ENCODE peak calls at places on chromosomes 4 and X, in four cellular contexts. J is left lung; W is thoracic aorta; Q is CD8-positive, alpha-beta memory T cell. R is an unnamed sample.

GRCh38 chrX:69508610-69509009 is 4.5 kb downstream of the NALF2 start:
- DNase-seq in J (no peak), W (no peak), Q (no peak), R (no peak)

GRCh38 chr4:47926667-47927258 is 12.4 kb upstream of the NFXL1 start:
- DNase-seq in J (no peak), W (no peak), Q (peak; percentile 55), R (peak; percentile 16)

GRCh38 chr4:112973897-112974296 is 75.6 kb upstream of the ANK2 start:
- DNase-seq in J (no peak), W (no peak), Q (no peak), R (no peak)

GRCh38 chr4:155353923-155354540 is 22.7 kb downstream of the MAP9 start:
- DNase-seq in J (peak; percentile 37), W (peak; percentile 13), Q (no peak), R (no peak)

GRCh38 chr4:4851081-4851480 is 8.4 kb upstream of the MSX1 start:
- DNase-seq in J (no peak), W (no peak), Q (no peak), R (no peak)

GRCh38 chr4:119744580-119744979 is 116.0 kb upstream of the PDE5A start:
- DNase-seq in J (no peak), W (no peak), Q (no peak), R (no peak)

GRCh38 chrX:31293409-31293808 is 221.6 kb upstream of the FTHL17 start:
- DNase-seq in J (no peak), W (no peak), Q (no peak), R (no peak)

GRCh38 chrX:17521871-17522693 is 147.1 kb downstream of the NHS start:
- DNase-seq in J (no peak), W (no peak), Q (no peak), R (no peak)

GRCh38 chr4:732480-732879 is 26.8 kb downstream of the PCGF3 start:
- DNase-seq in J (no peak), W (no peak), Q (no peak), R (no peak)

GRCh38 chr4:47642985-47643745 is 158.1 kb downstream of the ATP10D start:
- DNase-seq in J (no peak), W (no peak), Q (no peak), R (no peak)

GRCh38 chrX:121010218-121010617 is 24.7 kb upstream of the CT47A1 start:
- DNase-seq in J (no peak), W (no peak), Q (no peak), R (no peak)

GRCh38 chrX:144896323-144896722 is 351.0 kb upstream of the SPANXN1 start:
- DNase-seq in J (no peak), W (no peak), Q (no peak), R (no peak)

GRCh38 chr4:152357206-152357605 is 178.7 kb downstream of the FBXW7 start:
- DNase-seq in J (peak; percentile 66), W (no peak), Q (no peak), R (no peak)

GRCh38 chrX:68842351-68842750 is 13.5 kb downstream of the EFNB1 start:
- DNase-seq in J (no peak), W (no peak), Q (no peak), R (no peak)

GRCh38 chrX:71622347-71623104 is 4.2 kb upstream of the CXCR3 start:
- DNase-seq in J (peak; percentile 80), W (no peak), Q (peak; percentile 90), R (peak; percentile 38)

GRCh38 chrX:40176256-40176978 is 78.7 kb upstream of the BCOR start:
- DNase-seq in J (peak; percentile 68), W (no peak), Q (peak; percentile 86), R (peak; percentile 82)

GRCh38 chr4:160567634-160568033 is 1464.8 kb downstream of the RAPGEF2 start:
- DNase-seq in J (no peak), W (no peak), Q (no peak), R (no peak)

GRCh38 chr4:174528226-174528625 is 5.9 kb upstream of the HPGD start:
- DNase-seq in J (no peak), W (no peak), Q (no peak), R (no peak)

GRCh38 chrX:13664026-13664425 is 11.1 kb downstream of the TCEANC start:
- DNase-seq in J (no peak), W (no peak), Q (no peak), R (no peak)

GRCh38 chrX:9842541-9842940 is 56.3 kb downstream of the SHROOM2 start:
- DNase-seq in J (no peak), W (no peak), Q (no peak), R (no peak)

GRCh38 chr4:39054497-39054896 is 7.5 kb upstream of the KLHL5 start:
- DNase-seq in J (no peak), W (no peak), Q (no peak), R (no peak)

GRCh38 chr4:108049406-108049805 is 59.7 kb downstream of the HADH start:
- DNase-seq in J (no peak), W (no peak), Q (no peak), R (peak; percentile 50)

GRCh38 chrX:132843387-132843786 is 115.0 kb downstream of the HS6ST2 start:
- DNase-seq in J (no peak), W (no peak), Q (no peak), R (no peak)

GRCh38 chr4:161252520-161253141 is 911.2 kb downstream of the FSTL5 start:
- DNase-seq in J (no peak), W (no peak), Q (no peak), R (no peak)

GRCh38 chr4:57037982-57038604 is 59.4 kb downstream of the POLR2B start:
- DNase-seq in J (no peak), W (no peak), Q (no peak), R (no peak)

DNA sequence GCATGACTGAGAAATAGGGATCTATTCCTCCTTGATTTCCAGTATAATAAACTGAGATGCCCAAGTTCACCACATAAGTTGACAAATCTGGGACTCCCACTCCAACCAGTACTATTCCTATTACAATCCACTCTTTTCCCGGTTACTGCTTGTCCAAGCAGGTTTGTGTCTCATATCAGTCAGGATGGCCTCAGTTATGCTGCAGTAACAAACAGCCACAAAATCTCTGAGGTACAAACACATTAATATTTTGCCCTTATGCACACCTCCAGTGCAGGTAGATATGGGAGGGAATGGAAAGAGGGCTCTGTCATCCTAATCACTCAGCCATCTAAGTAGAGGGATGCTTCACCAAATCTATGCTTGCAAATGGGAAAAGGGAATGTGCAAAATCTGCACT is 207.8 kb downstream of the RAB28 start:
- DNase-seq in J (no peak), W (no peak), Q (no peak), R (no peak)
- H3K27me3 ChIP-seq in J (no peaks in the 10 kb centered on the region), W (no peaks in the 10 kb centered on the region), Q (no peaks in the 10 kb centered on the region), R (no peaks in the 10 kb centered on the region)

GRCh38 chr4:7427326-7428260 is 7.1 kb downstream of the PSAPL1 start:
- DNase-seq in J (peak; percentile 22), W (no peak), Q (peak; percentile 10), R (no peak)

GRCh38 chr4:7429601-7430078 is 5.1 kb downstream of the PSAPL1 start:
- DNase-seq in J (peak; percentile 26), W (no peak), Q (peak; percentile 16), R (no peak)

GRCh38 chr4:7428261-7429068 is 6.3 kb downstream of the PSAPL1 start:
- DNase-seq in J (peak; percentile 20), W (no peak), Q (no peak), R (no peak)

GRCh38 chr4:7430368-7430964 is 4.3 kb downstream of the PSAPL1 start:
- DNase-seq in J (peak; percentile 30), W (no peak), Q (peak; percentile 18), R (no peak)

DNA sequence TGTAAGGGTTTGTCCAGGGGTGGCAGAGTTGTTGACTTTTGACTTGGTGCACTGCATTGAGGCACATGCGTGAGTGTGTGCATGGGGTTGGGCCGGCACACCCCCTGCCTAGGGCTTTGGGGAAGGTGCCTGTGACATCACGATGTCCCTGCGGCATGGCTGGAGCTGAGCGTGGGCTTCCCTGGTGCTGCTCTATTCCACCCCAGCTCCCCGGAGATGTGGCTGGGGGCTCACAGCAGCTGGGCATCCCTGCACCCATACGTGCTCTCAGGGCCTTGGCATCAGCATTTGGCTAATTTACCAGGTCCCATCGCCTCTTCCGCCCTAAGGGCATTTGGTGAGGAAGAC is 5.7 kb downstream of the PSAPL1 start:
- DNase-seq in J (peak; percentile 12), W (no peak), Q (peak; percentile 7), R (no peak)
- H3K27me3 ChIP-seq in J (no peaks in the 10 kb centered on the region), W (no peaks in the 10 kb centered on the region), Q (no peaks in the 10 kb centered on the region), R (no peaks in the 10 kb centered on the region)

GRCh38 chr4:173522160-173522873 is 7.7 kb downstream of the HAND2 start:
- DNase-seq in J (peak; percentile 62), W (no peak), Q (no peak), R (no peak)
- H3K27me3 ChIP-seq in J (peaks cover 100% of the 10 kb centered on the region), W (no peaks in the 10 kb centered on the region), Q (peaks cover 79% of the 10 kb centered on the region), R (peaks cover 40% of the 10 kb centered on the region)

DNA sequence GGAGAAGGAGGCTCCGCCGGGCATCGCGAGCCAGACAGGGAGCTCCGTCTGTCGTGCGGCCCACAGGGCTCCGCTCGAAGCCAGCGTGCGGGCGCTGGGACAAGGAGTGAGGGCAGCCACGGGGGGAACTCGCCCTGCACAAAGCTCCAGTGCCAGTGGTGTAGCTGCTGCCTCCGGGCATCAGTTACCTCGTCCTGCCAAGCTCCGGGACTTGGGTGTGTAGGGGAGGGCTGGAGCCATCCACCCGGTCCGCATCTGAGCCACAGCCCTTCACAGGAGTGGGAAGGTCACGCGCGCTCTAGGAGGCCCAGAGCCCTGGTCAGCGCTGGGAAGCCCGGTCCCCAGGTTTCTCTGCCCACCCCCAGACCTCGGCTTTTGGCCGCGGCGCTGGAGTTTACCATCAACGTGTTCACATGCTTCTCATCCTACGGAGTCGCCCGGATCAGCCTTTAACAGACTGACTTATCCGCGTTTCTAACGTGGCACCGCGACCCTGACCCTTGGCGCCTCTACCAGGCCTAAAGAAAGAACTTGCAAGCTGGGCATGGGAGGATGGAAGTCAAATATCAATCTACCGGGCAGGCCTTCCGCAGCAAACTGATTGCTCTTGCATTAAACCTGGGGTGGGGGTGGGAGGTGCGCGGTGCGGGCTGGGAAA is 8.4 kb upstream of the PRDM8 start:
- DNase-seq in J (no peak), W (no peak), Q (no peak), R (no peak)
- H3K27me3 ChIP-seq in J (peaks cover 85% of the 10 kb centered on the region), W (no peaks in the 10 kb centered on the region), Q (no peaks in the 10 kb centered on the region), R (no peaks in the 10 kb centered on the region)

GRCh38 chr4:2636331-2636730 is 99.9 kb downstream of the FAM193A start:
- DNase-seq in J (no peak), W (no peak), Q (no peak), R (no peak)
- H3K27me3 ChIP-seq in J (no peaks in the 10 kb centered on the region), W (no peaks in the 10 kb centered on the region), Q (no peaks in the 10 kb centered on the region), R (no peaks in the 10 kb centered on the region)

DNA sequence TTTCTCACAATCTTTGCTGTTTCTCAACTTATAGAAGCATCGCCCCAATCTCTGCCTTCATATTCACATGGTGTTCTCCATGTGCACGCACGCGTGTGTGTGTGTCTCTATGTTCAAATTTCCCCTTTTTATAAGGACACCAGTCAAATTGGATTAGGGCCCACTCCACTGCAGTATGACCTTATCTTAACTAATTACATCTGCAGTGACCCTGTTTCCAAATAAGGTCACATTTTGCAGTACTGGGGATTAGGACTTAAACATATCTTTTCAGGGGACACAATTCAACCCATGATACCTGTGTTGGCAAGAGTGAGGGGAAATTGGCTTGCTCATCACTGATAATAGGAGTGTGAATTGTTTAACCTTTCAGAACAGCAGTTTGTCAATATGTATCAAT is 66.5 kb upstream of the MAGEA10 start:
- DNase-seq in J (no peak), W (no peak), Q (no peak), R (no peak)
- H3K27me3 ChIP-seq in J (no peaks in the 10 kb centered on the region), W (no peaks in the 10 kb centered on the region), Q (no peaks in the 10 kb centered on the region), R (no peaks in the 10 kb centered on the region)

GRCh38 chrX:108731144-108731543 is 5.2 kb downstream of the IRS4 start:
- DNase-seq in J (no peak), W (no peak), Q (no peak), R (no peak)
- H3K27me3 ChIP-seq in J (peaks cover 58% of the 10 kb centered on the region), W (no peaks in the 10 kb centered on the region), Q (no peaks in the 10 kb centered on the region), R (no peaks in the 10 kb centered on the region)

GRCh38 chr4:6417516-6417915 is 54.9 kb downstream of the PPP2R2C start:
- DNase-seq in J (no peak), W (no peak), Q (no peak), R (no peak)
- H3K27me3 ChIP-seq in J (no peaks in the 10 kb centered on the region), W (no peaks in the 10 kb centered on the region), Q (no peaks in the 10 kb centered on the region), R (no peaks in the 10 kb centered on the region)

R was measured in CD4-positive, CD25-positive, alpha-beta regulatory T cell.